ENCODE peak calls at places on chromosomes 1 and 21, in seven cellular contexts. M, H, T, X, Q, O and R are unnamed samples.
A peak's percentile ranks its signal among the peaks of the same experiment; 100 is the strongest.

GRCh38 chr1:145985502-145986439 is 10.6 kb downstream of the TXNIP start:
- DNase-seq in Q (no peak), O (no peak), H (no peak), M (peak; percentile 51), T (no peak), X (peak; percentile 61), R (no peak)

GRCh38 chr1:16080422-16081150 is 7.1 kb upstream of the FAM131C start:
- DNase-seq in X (no peak), M (no peak), Q (no peak), T (no peak), H (no peak), O (no peak), R (no peak)

GRCh38 chr1:192600264-192600663 is 24.7 kb downstream of the RGS1 start:
- DNase-seq in Q (no peak), M (no peak), H (no peak), X (no peak), T (no peak), O (no peak), R (no peak)

GRCh38 chr1:10968411-10968826 is 44.0 kb upstream of the TARDBP start:
- DNase-seq in O (no peak), M (no peak), T (no peak), X (peak; percentile 8), H (no peak), Q (no peak), R (no peak)

GRCh38 chr1:14761754-14762153 is 163.3 kb downstream of the KAZN start:
- DNase-seq in X (no peak), H (no peak), T (no peak), O (no peak), M (no peak), Q (no peak), R (no peak)

GRCh38 chr1:47181955-47182680 is 7.7 kb downstream of the PDZK1IP1 start:
- DNase-seq in Q (no peak), X (peak; percentile 68), T (no peak), O (no peak), H (no peak), M (no peak), R (no peak)

GRCh38 chr1:205733438-205734175 is 16.4 kb downstream of the NUCKS1 start:
- DNase-seq in X (no peak), O (no peak), T (no peak), M (no peak), Q (no peak), H (no peak), R (no peak)

GRCh38 chr1:25534389-25534788 is 9.0 kb upstream of the LDLRAP1 start:
- DNase-seq in X (no peak), M (no peak), Q (no peak), H (no peak), O (no peak), T (no peak), R (no peak)

GRCh38 chr21:30684506-30684905 is 34.1 kb downstream of the KRTAP21-3 start:
- DNase-seq in H (no peak), T (no peak), M (no peak), X (no peak), O (no peak), Q (no peak), R (no peak)

GRCh38 chr1:78743626-78744025 is 94.0 kb downstream of the IFI44 start:
- DNase-seq in T (no peak), Q (no peak), M (no peak), O (no peak), X (peak; percentile 61), H (no peak), R (no peak)
- H3K9me3 ChIP-seq in T (no peaks in the 10 kb centered on the region), Q (no peaks in the 10 kb centered on the region), M (peaks cover 5% of the 10 kb centered on the region), O (no peaks in the 10 kb centered on the region), X (no peaks in the 10 kb centered on the region), H (no peaks in the 10 kb centered on the region), R (no peaks in the 10 kb centered on the region)

DNA sequence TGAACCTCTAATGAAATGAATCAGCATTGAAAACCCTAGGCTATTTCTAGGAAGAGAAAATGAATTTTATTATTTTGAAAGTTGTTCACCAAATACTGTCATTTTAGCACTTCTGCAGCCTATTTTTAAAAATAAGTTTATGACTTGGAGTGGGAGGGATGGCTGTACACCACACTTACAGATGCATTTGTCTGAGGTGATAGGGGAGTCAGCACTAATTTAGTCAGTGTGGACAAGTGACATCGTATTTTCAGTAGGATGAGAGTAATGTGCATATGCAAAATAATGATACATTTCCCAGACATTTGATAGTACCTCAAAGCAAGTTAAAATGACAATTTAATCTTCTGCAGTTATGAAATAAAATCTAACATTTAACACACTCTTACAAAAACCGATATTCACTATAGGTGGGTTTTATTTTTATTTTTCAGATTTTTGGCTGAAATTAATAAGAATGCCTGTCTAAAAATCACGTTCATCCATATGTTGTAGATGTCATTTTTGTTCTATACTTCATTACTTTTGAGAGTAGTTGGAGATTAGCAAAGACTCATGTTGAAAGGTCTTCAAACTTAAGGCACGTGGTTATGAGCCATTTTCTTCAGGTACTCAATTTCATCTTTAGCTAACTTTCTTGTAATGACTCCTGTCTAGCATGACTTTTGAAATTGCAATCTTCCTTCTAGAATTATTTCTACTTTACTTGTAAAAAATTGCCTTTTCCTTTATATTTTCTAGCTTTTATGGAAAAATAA is 186.7 kb downstream of the NCAM2 start:
- DNase-seq in O (no peak), X (no peak), M (no peak), T (no peak), H (no peak), Q (no peak), R (no peak)
- H3K9me3 ChIP-seq in O (no peaks in the 10 kb centered on the region), X (no peaks in the 10 kb centered on the region), M (no peaks in the 10 kb centered on the region), T (no peaks in the 10 kb centered on the region), H (no peaks in the 10 kb centered on the region), Q (no peaks in the 10 kb centered on the region), R (no peaks in the 10 kb centered on the region)

DNA sequence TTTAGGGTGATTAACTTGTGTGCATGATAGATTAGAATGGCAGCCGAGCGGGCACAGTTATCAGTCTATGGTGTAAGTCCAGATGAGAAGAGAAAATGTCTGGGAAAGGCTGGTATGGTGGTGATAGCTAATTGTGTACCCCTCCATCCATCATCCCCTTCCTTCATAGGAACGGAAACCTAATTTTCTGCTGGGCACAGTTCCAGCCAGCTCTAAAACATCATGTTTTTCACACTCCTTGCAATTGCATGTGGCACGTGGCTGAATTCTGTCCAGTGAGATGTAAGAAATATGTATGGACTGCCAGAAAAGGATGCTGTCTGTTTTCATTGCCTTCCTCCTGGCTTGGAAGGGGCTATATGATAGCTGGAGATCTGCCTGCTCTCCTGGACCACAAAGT is 40.9 kb upstream of the ZP4 start:
- DNase-seq in T (no peak), Q (no peak), H (no peak), X (no peak), M (no peak), O (no peak), R (no peak)
- H3K9me3 ChIP-seq in T (no peaks in the 10 kb centered on the region), Q (no peaks in the 10 kb centered on the region), H (no peaks in the 10 kb centered on the region), X (no peaks in the 10 kb centered on the region), M (no peaks in the 10 kb centered on the region), O (no peaks in the 10 kb centered on the region), R (no peaks in the 10 kb centered on the region)

GRCh38 chr1:239456788-239457187 is 70.4 kb downstream of the CHRM3 start:
- DNase-seq in T (no peak), M (no peak), O (no peak), Q (no peak), H (no peak), X (peak; percentile 43), R (no peak)
- H3K9me3 ChIP-seq in T (no peaks in the 10 kb centered on the region), M (no peaks in the 10 kb centered on the region), O (no peaks in the 10 kb centered on the region), Q (no peaks in the 10 kb centered on the region), H (no peaks in the 10 kb centered on the region), X (no peaks in the 10 kb centered on the region), R (no peaks in the 10 kb centered on the region)

GRCh38 chr1:4411862-4412261 is 242.5 kb upstream of the AJAP1 start:
- DNase-seq in O (no peak), X (no peak), H (no peak), T (no peak), Q (no peak), M (no peak), R (no peak)
- H3K9me3 ChIP-seq in O (no peaks in the 10 kb centered on the region), X (no peaks in the 10 kb centered on the region), H (no peaks in the 10 kb centered on the region), T (no peaks in the 10 kb centered on the region), Q (no peaks in the 10 kb centered on the region), M (peaks cover 12% of the 10 kb centered on the region), R (no peaks in the 10 kb centered on the region)

GRCh38 chr21:34159617-34159883 is 86.2 kb downstream of the MRPS6 start:
- DNase-seq in M (no peak), T (no peak), H (no peak), Q (no peak), O (no peak), X (no peak), R (no peak)
- H3K9me3 ChIP-seq in M (peaks cover 9% of the 10 kb centered on the region), T (peaks cover 3% of the 10 kb centered on the region), H (no peaks in the 10 kb centered on the region), Q (no peaks in the 10 kb centered on the region), O (peaks cover 4% of the 10 kb centered on the region), X (no peaks in the 10 kb centered on the region), R (no peaks in the 10 kb centered on the region)

GRCh38 chr1:4518621-4519020 is 135.8 kb upstream of the AJAP1 start:
- DNase-seq in Q (no peak), M (no peak), T (no peak), X (no peak), H (no peak), O (no peak), R (no peak)

GRCh38 chr1:4513326-4514114 is 140.9 kb upstream of the AJAP1 start:
- DNase-seq in T (no peak), M (no peak), H (no peak), Q (no peak), X (no peak), O (no peak), R (no peak)

GRCh38 chr1:4517559-4517958 is 136.8 kb upstream of the AJAP1 start:
- DNase-seq in T (no peak), M (no peak), Q (no peak), H (no peak), X (no peak), O (no peak), R (no peak)

GRCh38 chr1:4515727-4516289 is 138.6 kb upstream of the AJAP1 start:
- DNase-seq in M (no peak), O (no peak), H (no peak), T (no peak), X (no peak), Q (no peak), R (no peak)

DNA sequence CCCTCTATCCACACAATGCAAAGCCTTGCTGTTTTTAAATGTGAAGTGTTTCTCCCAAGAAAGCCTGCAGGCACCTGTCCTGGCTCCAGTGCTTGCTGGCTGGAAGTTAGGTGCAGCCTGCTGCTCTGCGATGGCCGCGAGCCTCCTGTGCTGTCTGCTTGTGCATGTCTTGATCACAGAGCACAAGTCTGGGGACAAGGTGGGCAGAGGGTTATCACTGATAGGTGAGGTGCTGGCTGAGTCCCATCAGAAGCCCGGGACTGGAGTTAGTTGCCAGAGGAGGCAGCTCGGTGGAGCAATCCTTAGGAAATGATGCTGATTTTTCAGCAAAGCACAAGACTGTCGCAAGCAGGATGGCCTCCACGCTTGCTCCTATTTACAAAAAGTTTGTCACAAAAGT is 137.8 kb upstream of the AJAP1 start:
- DNase-seq in M (no peak), T (no peak), X (no peak), Q (no peak), H (no peak), O (no peak), R (no peak)
- H3K9me3 ChIP-seq in M (peaks cover 2% of the 10 kb centered on the region), T (no peaks in the 10 kb centered on the region), X (no peaks in the 10 kb centered on the region), Q (no peaks in the 10 kb centered on the region), H (no peaks in the 10 kb centered on the region), O (no peaks in the 10 kb centered on the region), R (no peaks in the 10 kb centered on the region)

DNA sequence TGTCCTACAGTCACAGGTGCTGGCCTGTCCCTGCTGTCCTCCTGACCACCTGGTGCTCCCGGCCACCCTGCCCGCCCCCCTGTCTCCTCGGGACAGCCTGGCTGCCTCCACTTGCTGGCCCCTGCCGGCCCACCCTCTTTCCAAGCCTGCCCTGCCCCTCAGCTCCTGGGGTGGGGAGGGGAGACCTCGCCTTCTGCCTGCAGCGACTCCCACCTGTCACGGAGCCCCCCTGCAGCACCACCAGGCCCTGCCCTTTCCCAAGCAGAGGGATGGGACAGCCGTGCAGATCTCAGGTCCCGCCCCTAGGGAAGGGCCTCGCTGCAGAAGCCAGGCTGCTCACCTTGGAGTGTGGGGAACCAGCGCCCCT is 7.5 kb downstream of the LRRC3 start:
- DNase-seq in X (no peak), O (no peak), Q (no peak), M (no peak), T (no peak), H (no peak), R (no peak)
- H3K9me3 ChIP-seq in X (no peaks in the 10 kb centered on the region), O (no peaks in the 10 kb centered on the region), Q (no peaks in the 10 kb centered on the region), M (peaks cover 3% of the 10 kb centered on the region), T (no peaks in the 10 kb centered on the region), H (no peaks in the 10 kb centered on the region), R (no peaks in the 10 kb centered on the region)